ENCODE peak calls at places on chromosomes 16 and 17, in eight cellular contexts. G is H9; M is CD4-positive, CD25-positive, alpha-beta regulatory T cell; C is body of pancreas; Z is tibial artery; D is SK-N-SH; K is GM23338; A is aorta. N is an unnamed sample.

GRCh38 chr16:726438-727290 is at the start of the genes CCDC78 and HAGHL:
- DNase-seq in A (peak; percentile 68), G (peak; percentile 85), C (no peak), M (peak; percentile 55), Z (no peak), K (peak; percentile 82), D (peak; percentile 94), N (peak; percentile 74)

GRCh38 chr17:17080181-17080631 is 37.9 kb downstream of the MPRIP start:
- DNase-seq in K (no peak), G (no peak), C (no peak), A (no peak), D (no peak), M (no peak), Z (no peak), N (peak; percentile 20)

GRCh38 chr16:88264641-88265285 is 118.0 kb upstream of the ZNF469 start:
- DNase-seq in K (peak; percentile 62), Z (peak; percentile 98), D (no peak), M (peak; percentile 29), C (peak; percentile 84), G (peak; percentile 75), A (peak; percentile 97), N (peak; percentile 95)

GRCh38 chr17:78722101-78722761 is 59.8 kb downstream of the CYTH1 start:
- DNase-seq in Z (peak; percentile 46), M (no peak), A (peak; percentile 69), D (peak; percentile 68), C (no peak), K (peak; percentile 25), G (no peak), N (no peak)

GRCh38 chr16:26196310-26196709 is 504.6 kb downstream of the HS3ST4 start:
- DNase-seq in G (no peak), C (no peak), D (no peak), A (no peak), Z (no peak), M (no peak), K (no peak), N (no peak)

GRCh38 chr17:68794636-68795503 is 160.3 kb downstream of the ABCA8 start:
- DNase-seq in Z (peak; percentile 35), C (no peak), A (peak; percentile 49), D (no peak), K (peak; percentile 11), G (no peak), M (no peak), N (peak; percentile 74)

GRCh38 chr17:4510615-4510941 is 11.9 kb downstream of the SPNS2 start:
- DNase-seq in K (no peak), G (no peak), A (no peak), M (no peak), C (no peak), D (no peak), Z (no peak), N (no peak)

GRCh38 chr17:33968350-33969044 is 286.6 kb upstream of the CCL2 start:
- DNase-seq in G (peak; percentile 50), Z (no peak), A (no peak), D (no peak), K (peak; percentile 34), C (no peak), M (no peak), N (no peak)

GRCh38 chr16:3677994-3678393 is 23.5 kb downstream of the DNASE1 start:
- DNase-seq in C (no peak), M (no peak), K (no peak), Z (no peak), G (no peak), D (no peak), A (peak; percentile 24), N (no peak)

GRCh38 chr17:6092182-6092922 is 22.2 kb downstream of the WSCD1 start:
- DNase-seq in Z (no peak), C (no peak), A (no peak), M (no peak), D (no peak), K (no peak), G (no peak), N (no peak)

GRCh38 chr16:27795992-27796614 is 246.2 kb downstream of the KATNIP start:
- DNase-seq in Z (no peak), C (peak; percentile 38), A (no peak), K (peak; percentile 91), G (peak; percentile 74), M (no peak), D (no peak), N (no peak)

GRCh38 chr17:80539022-80539421 is 5.6 kb upstream of the RPTOR start:
- DNase-seq in A (no peak), Z (no peak), G (peak; percentile 46), M (no peak), D (no peak), K (peak; percentile 63), C (no peak), N (no peak)

GRCh38 chr17:3558603-3559269 is 1.1 kb upstream of the TRPV3 start:
- DNase-seq in G (peak; percentile 55), K (no peak), M (peak; percentile 40), Z (no peak), D (no peak), A (peak; percentile 42), C (no peak), N (no peak)

GRCh38 chr16:73064227-73064995 is 16.5 kb upstream of the ZFHX3 start:
- DNase-seq in A (peak; percentile 75), Z (no peak), D (peak; percentile 32), G (peak; percentile 69), M (no peak), K (peak; percentile 63), C (no peak), N (peak; percentile 70)

GRCh38 chr16:77581706-77582105 is 140.6 kb upstream of the NUDT7 start:
- DNase-seq in C (no peak), G (no peak), M (no peak), A (no peak), Z (no peak), K (no peak), D (no peak), N (no peak)

GRCh38 chr17:56676807-56677206 is 83.3 kb downstream of the NOG start:
- DNase-seq in K (no peak), G (no peak), Z (no peak), M (no peak), C (no peak), A (no peak), D (no peak), N (no peak)

DNA sequence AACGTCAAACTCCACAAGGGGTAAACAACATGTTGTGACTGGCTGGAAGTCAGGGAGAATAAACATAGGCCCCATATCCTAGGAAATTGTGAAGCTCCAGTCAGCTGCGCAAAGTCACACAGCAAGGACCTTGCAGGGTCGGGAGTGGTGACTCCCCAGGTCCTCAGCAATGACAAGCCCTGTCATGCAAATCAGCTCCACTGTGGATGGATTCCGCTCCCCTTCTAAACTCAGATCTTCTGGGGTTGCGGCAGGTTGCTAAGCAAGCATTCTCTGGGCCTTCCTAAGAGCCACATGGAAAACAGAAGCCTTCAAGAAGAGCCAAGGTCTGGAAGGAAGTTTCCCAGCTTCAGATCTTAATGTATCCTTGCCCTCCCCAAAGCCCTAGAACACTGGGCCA is 28.9 kb upstream of the MYO18A start:
- DNase-seq in C (no peak), G (no peak), Z (no peak), K (peak; percentile 38), D (no peak), A (no peak), M (no peak), N (no peak)
- H3K4me1 ChIP-seq in C (peaks cover 4% of the 10 kb centered on the region), G (peaks cover 4% of the 10 kb centered on the region), Z (no peaks in the 10 kb centered on the region), K (peaks cover 13% of the 10 kb centered on the region), D (no peaks in the 10 kb centered on the region), A (no peaks in the 10 kb centered on the region), M (no peaks in the 10 kb centered on the region), N (peaks cover 15% of the 10 kb centered on the region)

GRCh38 chr16:80573700-80574120 is 32.9 kb downstream of the DYNLRB2 start:
- DNase-seq in D (no peak), K (no peak), C (no peak), A (no peak), M (no peak), G (no peak), Z (no peak), N (no peak)

GRCh38 chr16:80583466-80583865 is 42.7 kb downstream of the DYNLRB2 start:
- DNase-seq in A (peak; percentile 72), M (no peak), C (no peak), K (no peak), G (no peak), D (no peak), Z (peak; percentile 26), N (no peak)

GRCh38 chr16:80580109-80580832 is 39.5 kb downstream of the DYNLRB2 start:
- DNase-seq in Z (no peak), A (no peak), G (no peak), K (peak; percentile 9), D (no peak), M (peak; percentile 29), C (no peak), N (no peak)

GRCh38 chr16:80576343-80576912 is 35.6 kb downstream of the DYNLRB2 start:
- DNase-seq in G (no peak), A (no peak), D (no peak), Z (no peak), M (no peak), K (no peak), C (no peak), N (no peak)

GRCh38 chr16:80577485-80578280 is 36.9 kb downstream of the DYNLRB2 start:
- DNase-seq in Z (no peak), C (peak; percentile 56), A (no peak), M (no peak), G (no peak), D (no peak), K (no peak), N (no peak)
- H3K4me1 ChIP-seq in Z (no peaks in the 10 kb centered on the region), C (peaks cover 12% of the 10 kb centered on the region), A (no peaks in the 10 kb centered on the region), M (peaks cover 35% of the 10 kb centered on the region), G (no peaks in the 10 kb centered on the region), D (no peaks in the 10 kb centered on the region), K (no peaks in the 10 kb centered on the region), N (no peaks in the 10 kb centered on the region)

DNA sequence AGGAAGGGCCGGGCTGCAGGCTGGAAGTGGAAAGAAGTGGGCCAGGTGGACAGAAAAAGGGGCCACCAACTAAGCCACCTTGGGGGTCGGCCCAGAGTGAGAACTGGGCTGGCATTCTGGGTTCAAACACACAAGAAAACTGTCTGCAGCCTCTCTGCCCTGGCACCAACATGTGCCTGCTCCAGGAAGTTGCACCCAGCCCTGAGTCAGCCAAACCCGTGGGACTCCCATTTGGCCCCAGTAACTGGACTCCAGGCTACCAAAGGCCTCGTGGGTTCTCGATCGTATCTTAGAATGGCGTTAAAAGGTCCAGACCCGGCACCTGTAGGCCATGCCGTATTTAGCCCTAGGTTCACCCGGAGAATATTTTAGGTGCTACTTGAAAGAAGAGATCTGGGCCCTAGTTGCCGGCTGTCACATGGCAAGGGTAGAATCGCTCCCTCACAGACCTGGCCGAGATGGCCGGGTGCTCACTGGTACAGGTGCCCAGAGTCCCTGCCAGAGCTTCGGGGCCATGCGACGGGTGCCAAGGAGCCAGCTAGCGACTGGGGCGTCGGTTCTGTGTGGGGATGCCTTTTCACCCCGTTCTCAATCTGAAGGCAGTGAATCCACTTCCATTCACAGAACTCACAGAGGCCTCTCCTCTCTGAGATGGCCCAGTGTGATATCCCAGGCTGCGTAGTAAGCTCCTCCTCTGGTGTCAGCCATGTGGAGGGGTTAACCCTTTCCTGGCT is 236.7 kb downstream of the MRTFB start:
- DNase-seq in D (peak; percentile 52), Z (peak; percentile 58), C (peak; percentile 64), A (peak; percentile 69), G (no peak), K (peak; percentile 21), M (no peak), N (peak; percentile 48)
- H3K4me1 ChIP-seq in D (peaks cover 29% of the 10 kb centered on the region), Z (peaks cover 74% of the 10 kb centered on the region), C (peaks cover 60% of the 10 kb centered on the region), A (peaks cover 3% of the 10 kb centered on the region), G (peaks cover 4% of the 10 kb centered on the region), K (peaks cover 66% of the 10 kb centered on the region), M (peaks cover 30% of the 10 kb centered on the region), N (peaks cover 73% of the 10 kb centered on the region)

DNA sequence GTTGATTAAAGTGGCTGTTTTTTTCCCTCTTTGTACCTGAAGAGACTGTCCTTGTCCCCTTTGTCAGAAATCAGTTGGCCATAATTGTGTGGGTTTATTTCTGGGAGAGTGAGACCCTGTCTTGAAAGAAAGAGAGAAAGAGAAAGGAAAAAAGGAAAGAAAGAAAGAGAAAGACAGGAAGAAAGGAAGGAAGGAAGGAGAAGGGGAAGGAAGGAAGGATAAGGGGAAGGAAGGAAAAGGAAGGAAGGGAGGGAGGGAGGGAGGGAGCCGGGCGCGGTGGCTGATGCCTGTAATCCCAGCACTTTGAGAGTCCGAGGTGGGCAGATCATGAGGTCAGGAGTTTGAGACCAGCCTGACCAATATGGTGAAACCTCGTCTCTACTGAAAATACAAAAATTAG is 6.8 kb upstream of the EVPLL start:
- DNase-seq in G (no peak), D (no peak), A (no peak), C (no peak), M (no peak), K (no peak), Z (no peak), N (no peak)
- H3K4me1 ChIP-seq in G (no peaks in the 10 kb centered on the region), D (no peaks in the 10 kb centered on the region), A (no peaks in the 10 kb centered on the region), C (no peaks in the 10 kb centered on the region), M (peaks cover 5% of the 10 kb centered on the region), K (no peaks in the 10 kb centered on the region), Z (no peaks in the 10 kb centered on the region), N (no peaks in the 10 kb centered on the region)